ENCODE peak calls at places on chromosomes 2 and 18, in nine cellular contexts. N, X, G, Q, R, A, Y, B and I are unnamed samples.

GRCh38 chr18:3839481-3840075 is 389.6 kb downstream of the TGIF1 start:
- DNase-seq in G (no peak), A (no peak), N (no peak), Q (no peak), X (no peak), R (no peak), Y (no peak), B (no peak), I (no peak)

GRCh38 chr2:20431772-20432171 is 15.1 kb upstream of the RHOB start:
- DNase-seq in G (no peak), A (no peak), X (peak; percentile 55), B (no peak), Q (no peak), R (no peak), Y (no peak), N (no peak), I (no peak)

GRCh38 chr2:128322651-128323491 is 4.2 kb upstream of the HS6ST1 start:
- DNase-seq in R (peak; percentile 94), Y (peak; percentile 74), Q (no peak), B (peak; percentile 80), G (no peak), X (no peak), N (no peak), A (no peak), I (no peak)

GRCh38 chr18:53946561-53946960 is 277.9 kb downstream of the MBD2 start:
- DNase-seq in Q (peak; percentile 44), X (no peak), A (no peak), Y (no peak), G (peak; percentile 22), B (no peak), R (no peak), N (no peak), I (peak; percentile 36)

GRCh38 chr18:8507361-8507760 is 101.9 kb upstream of the RAB12 start:
- DNase-seq in B (peak; percentile 50), N (peak; percentile 11), R (no peak), Y (no peak), A (no peak), X (peak; percentile 13), Q (no peak), G (no peak), I (peak; percentile 22)

GRCh38 chr2:133434962-133435668 is 133.1 kb downstream of the NCKAP5 start:
- DNase-seq in G (peak; percentile 62), N (peak; percentile 67), A (no peak), X (no peak), Y (no peak), Q (peak; percentile 55), B (no peak), R (no peak), I (no peak)

GRCh38 chr2:128664499-128664971 is 345.9 kb upstream of the HS6ST1 start:
- DNase-seq in B (no peak), Q (no peak), Y (no peak), G (peak; percentile 14), A (no peak), N (no peak), X (no peak), R (no peak), I (no peak)

GRCh38 chr2:68423966-68424650 is 43.0 kb downstream of the FBXO48 start:
- DNase-seq in Y (no peak), R (no peak), X (no peak), Q (no peak), B (no peak), G (no peak), A (peak; percentile 96), N (no peak), I (no peak)

GRCh38 chr18:23451491-23451890 is 1.6 kb upstream of the RIOK3 start:
- DNase-seq in Q (no peak), N (no peak), A (no peak), X (no peak), Y (no peak), R (no peak), B (no peak), G (no peak), I (no peak)

GRCh38 chr18:74521068-74521725 is 13.1 kb upstream of the CNDP1 start:
- DNase-seq in N (no peak), R (no peak), G (no peak), A (no peak), Q (no peak), B (no peak), Y (peak; percentile 54), X (no peak), I (no peak)

GRCh38 chr18:55152801-55153200 is 193.5 kb upstream of the CCDC68 start:
- DNase-seq in A (no peak), R (no peak), G (peak; percentile 70), Q (no peak), X (no peak), N (peak; percentile 45), B (no peak), Y (no peak), I (peak; percentile 43)

GRCh38 chr18:60978338-60978737 is 354.9 kb upstream of the CDH20 start:
- DNase-seq in R (no peak), B (no peak), Y (no peak), A (no peak), N (peak; percentile 82), Q (peak; percentile 91), X (no peak), G (peak; percentile 90), I (peak; percentile 86)

GRCh38 chr2:46770622-46771021 is 145.0 kb downstream of the MCFD2 start:
- DNase-seq in B (no peak), G (peak; percentile 68), N (peak; percentile 63), Q (peak; percentile 74), X (peak; percentile 90), R (no peak), Y (no peak), A (no peak), I (peak; percentile 84)

DNA sequence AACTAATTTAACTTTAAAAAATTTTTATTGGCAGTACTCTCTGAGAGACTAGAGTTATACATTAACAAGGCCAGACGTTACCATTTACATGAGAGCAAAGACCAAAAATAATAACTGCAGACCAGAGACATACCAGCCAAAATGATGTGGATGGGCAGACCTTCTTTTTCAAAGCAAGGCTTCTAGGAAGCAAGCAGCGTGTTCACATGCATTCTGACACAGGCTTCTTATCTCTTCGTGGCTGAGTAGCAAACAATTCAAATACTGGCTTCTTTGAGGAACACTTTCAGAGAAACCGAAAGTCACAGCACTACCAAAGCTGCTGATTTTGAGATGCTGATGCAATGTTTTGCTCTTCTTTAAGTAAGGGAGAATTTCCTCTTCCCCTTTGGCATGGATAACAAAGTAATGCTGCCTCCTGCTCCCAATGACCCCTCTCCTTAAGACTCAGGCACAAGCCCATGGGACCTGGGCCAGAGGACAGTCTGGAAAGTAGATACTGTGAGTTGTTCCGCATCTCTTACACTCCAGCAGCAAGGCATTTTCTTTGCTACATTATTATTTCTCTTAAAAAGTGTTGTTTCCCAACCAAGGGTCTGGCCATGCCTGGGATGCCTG is 181.9 kb downstream of the MREG start:
- DNase-seq in Y (no peak), X (peak; percentile 71), Q (no peak), N (peak; percentile 93), G (no peak), A (peak; percentile 32), B (no peak), R (no peak), I (peak; percentile 49)
- TF ChIP-seq CTCF in Y (no peak), X (no peak), Q (no peak), N (no peak), G (no peak), A (no peak), B (no peak), R (no peak), I (no peak)

GRCh38 chr2:122899614-122900013 is 1125.5 kb upstream of the CNTNAP5 start:
- DNase-seq in G (no peak), B (no peak), A (no peak), Y (no peak), Q (no peak), X (no peak), N (no peak), R (no peak), I (no peak)
- H3K4me3 ChIP-seq in G (no peak overlapping the region), B (no peak overlapping the region), A (no peak overlapping the region), Y (no peak overlapping the region), Q (no peak overlapping the region), X (no peak overlapping the region), N (no peak overlapping the region), R (no peak overlapping the region), I (no peak overlapping the region)

GRCh38 chr2:14827226-14828023 is 194.9 kb downstream of the LRATD1 start:
- DNase-seq in Y (no peak), R (no peak), N (no peak), X (no peak), Q (peak; percentile 9), B (no peak), A (no peak), G (peak; percentile 3), I (peak; percentile 32)

GRCh38 chr2:14828223-14828622 is 195.7 kb downstream of the LRATD1 start:
- DNase-seq in R (no peak), Q (no peak), G (no peak), B (no peak), Y (no peak), A (no peak), X (no peak), N (no peak), I (no peak)

GRCh38 chr2:14826518-14826917 is 194.0 kb downstream of the LRATD1 start:
- DNase-seq in R (no peak), N (no peak), A (no peak), Y (no peak), G (no peak), X (no peak), Q (no peak), B (no peak), I (peak; percentile 8)

DNA sequence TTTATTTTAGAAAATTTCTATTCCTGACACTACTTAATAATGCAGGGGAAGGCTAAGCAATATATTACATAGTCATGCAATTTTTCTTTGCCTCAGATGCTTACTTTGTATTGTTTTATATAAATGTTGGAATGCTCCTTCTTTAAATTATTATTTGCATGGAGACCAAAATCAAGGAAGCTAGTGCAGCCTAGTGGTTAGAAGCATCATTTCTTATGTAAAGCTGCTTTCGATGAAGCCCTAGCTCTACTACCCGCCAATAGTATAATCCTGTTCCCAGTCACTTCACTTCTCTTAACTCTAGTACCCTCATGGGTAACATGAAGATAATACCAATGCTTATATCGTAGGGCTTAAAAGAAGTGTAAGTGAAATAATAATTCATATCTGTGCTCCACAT is 198.9 kb downstream of the LRATD1 start:
- DNase-seq in R (no peak), A (no peak), B (no peak), Y (no peak), Q (no peak), X (no peak), G (no peak), N (no peak), I (peak; percentile 33)
- TF ChIP-seq CTCF in R (no peak), A (no peak), B (no peak), Y (peak; percentile 18), Q (peak; percentile 7), X (no peak), G (peak; percentile 5), N (no peak), I (peak; percentile 54)

DNA sequence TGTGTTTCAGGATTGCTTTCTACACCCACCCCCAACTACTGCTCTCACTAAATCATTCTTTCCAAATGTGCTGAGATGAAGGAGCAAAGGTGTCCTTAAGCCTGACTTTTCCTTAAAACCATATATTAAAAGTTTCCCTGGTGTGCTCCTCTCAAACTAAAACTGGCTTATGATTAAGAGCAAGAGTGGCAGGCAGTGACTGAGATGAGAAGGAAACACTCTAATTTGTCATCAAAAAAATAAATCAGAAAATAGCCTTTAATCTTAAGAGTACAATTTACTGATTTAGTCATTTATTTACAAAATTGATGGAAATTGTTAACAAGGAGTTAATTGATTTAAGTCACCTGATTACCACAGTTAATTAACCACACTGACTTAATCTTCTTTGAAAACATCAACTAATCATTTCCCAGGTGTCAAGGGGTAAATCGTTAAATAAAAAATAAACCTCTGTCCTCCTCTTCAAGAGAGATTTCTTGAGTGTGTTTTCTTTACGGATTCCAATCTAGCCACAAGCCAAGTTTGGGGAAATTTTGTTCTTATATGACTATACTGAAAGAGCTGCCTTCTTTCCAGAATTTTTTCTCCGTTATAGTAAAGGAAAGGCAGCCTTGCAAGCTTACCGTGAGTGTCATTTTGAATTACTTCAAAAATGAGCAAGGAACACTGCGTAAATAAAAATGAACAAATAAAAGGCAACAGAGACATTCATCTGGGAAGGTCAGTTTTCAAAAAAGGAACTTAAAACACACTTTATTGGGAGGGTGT is 17.4 kb downstream of the LRP2 start:
- DNase-seq in B (no peak), N (no peak), Y (no peak), R (no peak), G (no peak), A (no peak), X (no peak), Q (no peak), I (no peak)
- H3K4me3 ChIP-seq in B (no peak overlapping the region), N (no peak overlapping the region), Y (no peak overlapping the region), R (no peak overlapping the region), G (no peak overlapping the region), A (no peak overlapping the region), X (no peak overlapping the region), Q (no peak overlapping the region), I (no peak overlapping the region)